ENCODE peak calls at places on chromosomes 7 and 10, in five cellular contexts. X is HCT116, H is testis, M is IMR-90, T is caudate nucleus. D is an unnamed sample.

GRCh38 chr7:80950550-80950967 is 31.7 kb upstream of the SEMA3C start:
- DNase-seq in H (no peak), T (no peak), M (no peak), X (no peak), D (no peak)

GRCh38 chr7:92691578-92691977 is 101.4 kb upstream of the FAM133B start:
- DNase-seq in X (peak; percentile 52), M (peak; percentile 76), T (no peak), H (no peak), D (no peak)

GRCh38 chr7:105664816-105665525 is 83.7 kb upstream of the EFCAB10 start:
- DNase-seq in T (no peak), X (peak; percentile 79), H (no peak), M (peak; percentile 36), D (no peak)

GRCh38 chr10:68106656-68107055 is 2.6 kb upstream of the MYPN start:
- DNase-seq in X (no peak), T (no peak), H (no peak), M (peak; percentile 95), D (no peak)

GRCh38 chr7:97480700-97481410 is 251.0 kb upstream of the TAC1 start:
- DNase-seq in T (no peak), H (no peak), M (no peak), X (no peak), D (peak; percentile 0)

GRCh38 chr10:100575781-100576635 is 40.3 kb downstream of the HIF1AN start:
- DNase-seq in M (no peak), X (no peak), T (no peak), H (no peak), D (no peak)

GRCh38 chr7:120512701-120513100 is 239.7 kb downstream of the KCND2 start:
- DNase-seq in M (no peak), T (no peak), H (no peak), X (no peak), D (no peak)

GRCh38 chr7:26686448-26686981 is 177.9 kb downstream of the SKAP2 start:
- DNase-seq in X (peak; percentile 21), M (peak; percentile 92), T (no peak), H (no peak), D (no peak)

GRCh38 chr7:155456772-155457543 is 971 bp upstream of the EN2 start:
- DNase-seq in X (no peak), T (peak; percentile 47), M (peak; percentile 31), H (peak; percentile 81), D (peak; percentile 54)

GRCh38 chr7:133235212-133235883 is 17.5 kb upstream of the EXOC4 start:
- DNase-seq in M (peak; percentile 31), X (no peak), T (no peak), H (no peak), D (no peak)

GRCh38 chr7:36303202-36304098 is 86.2 kb upstream of the ANLN start:
- DNase-seq in T (peak; percentile 60), H (peak; percentile 76), X (peak; percentile 83), M (peak; percentile 95), D (peak; percentile 96)

GRCh38 chr10:61937631-61938284 is 36.3 kb downstream of the ARID5B start:
- DNase-seq in M (peak; percentile 68), H (no peak), T (no peak), X (no peak), D (no peak)

GRCh38 chr7:101240226-101241014 is 2.8 kb upstream of the CLDN15 start:
- DNase-seq in H (no peak), T (no peak), X (no peak), M (no peak), D (no peak)

GRCh38 chr10:13684252-13684791 is 97.6 kb downstream of the PRPF18 start:
- DNase-seq in H (peak; percentile 29), X (no peak), M (peak; percentile 88), T (peak; percentile 22), D (peak; percentile 16)

GRCh38 chr7:36746347-36746746 is 22.1 kb upstream of the AOAH start:
- DNase-seq in H (peak; percentile 81), M (peak; percentile 2), X (no peak), T (no peak), D (peak; percentile 16)

GRCh38 chr10:4736183-4736582 is 89.8 kb upstream of the AKR1E2 start:
- DNase-seq in X (no peak), H (no peak), M (no peak), T (no peak), D (no peak)
- H3K27ac ChIP-seq in X (no peak overlapping the region), H (no peak overlapping the region), M (no peak overlapping the region), T (no peak overlapping the region), D (no peak overlapping the region)

GRCh38 chr10:50614444-50615137 is 9.2 kb downstream of the SGMS1 start:
- DNase-seq in T (no peak), H (no peak), M (no peak), X (peak; percentile 37), D (no peak)
- H3K27ac ChIP-seq in T (peak overlapping the region; percentile 77), H (no peak overlapping the region), M (no peak overlapping the region), X (no peak overlapping the region), D (no peak overlapping the region)

GRCh38 chr10:129272171-129272570 is 194.9 kb upstream of the MGMT start:
- DNase-seq in H (no peak), X (no peak), T (no peak), M (no peak), D (no peak)
- H3K27ac ChIP-seq in H (no peak overlapping the region), X (no peak overlapping the region), T (no peak overlapping the region), M (no peak overlapping the region), D (no peak overlapping the region)

DNA sequence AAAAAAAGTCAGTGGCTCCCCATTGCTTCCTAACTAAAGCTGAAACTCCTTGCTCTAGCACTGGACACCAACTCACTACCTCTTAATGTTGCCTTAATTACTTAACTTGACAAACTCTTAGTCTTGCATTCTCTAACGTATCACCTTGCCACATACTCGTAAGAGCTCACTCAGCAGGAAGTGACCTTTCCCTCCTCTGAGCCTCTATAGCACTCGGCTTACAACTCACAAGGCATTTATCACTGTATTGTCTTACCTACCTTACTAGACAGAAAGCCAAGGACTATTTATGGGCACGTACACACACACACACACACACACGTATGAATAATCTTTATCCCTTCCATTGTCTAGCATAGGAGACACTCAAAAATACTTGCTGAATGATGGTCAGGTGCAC is 21.2 kb downstream of the CEP41 start:
- DNase-seq in M (peak; percentile 6), H (no peak), X (no peak), T (no peak), D (no peak)
- H3K27ac ChIP-seq in M (no peak overlapping the region), H (no peak overlapping the region), X (no peak overlapping the region), T (no peak overlapping the region), D (no peak overlapping the region)

GRCh38 chr10:51895209-51895608 is 195.8 kb upstream of the CSTF2T start:
- DNase-seq in T (no peak), X (no peak), M (peak; percentile 65), H (peak; percentile 57), D (no peak)
- H3K27ac ChIP-seq in T (no peak overlapping the region), X (no peak overlapping the region), M (no peak overlapping the region), H (peak overlapping the region; percentile 75), D (no peak overlapping the region)

DNA sequence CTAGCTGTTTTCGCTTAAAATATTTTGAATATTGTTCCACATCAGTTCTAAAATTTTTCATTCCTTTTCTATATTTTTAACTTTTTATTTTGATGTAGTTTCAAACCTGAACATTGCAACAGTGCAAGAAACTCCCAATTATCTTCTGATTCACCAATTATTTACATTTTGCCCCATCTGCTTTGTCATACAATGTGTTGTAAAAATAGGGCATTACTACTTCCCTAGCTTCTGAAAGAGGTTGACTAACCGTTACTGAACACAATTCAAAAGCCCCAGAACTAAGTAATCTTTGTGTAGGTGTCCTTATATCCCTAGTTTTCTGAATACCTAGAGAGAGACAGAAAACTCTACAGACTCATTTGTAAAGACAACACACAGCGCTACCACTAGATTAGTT is 86.7 kb downstream of the AVL9 start:
- DNase-seq in H (no peak), T (no peak), M (peak; percentile 35), X (no peak), D (no peak)
- H3K27ac ChIP-seq in H (no peak overlapping the region), T (no peak overlapping the region), M (no peak overlapping the region), X (no peak overlapping the region), D (no peak overlapping the region)

GRCh38 chr10:95500097-95500496 is 61.1 kb downstream of the SORBS1 start:
- DNase-seq in H (no peak), T (no peak), X (no peak), M (no peak), D (no peak)
- H3K27ac ChIP-seq in H (no peak overlapping the region), T (peak overlapping the region; percentile 64), X (no peak overlapping the region), M (no peak overlapping the region), D (no peak overlapping the region)

D was measured in substantia nigra.